ENCODE peak calls at places on chromosome 13, in seven cellular contexts. A is mammary epithelial cell; K is naive thymus-derived CD4-positive, alpha-beta T cell; Z is Karpas-422; V is foreskin keratinocyte; Y is brain microvascular endothelial cell; B is GM23248. J is an unnamed sample.

GRCh38 chr13:42396501-42396900 is 124.5 kb downstream of the AKAP11 start:
- DNase-seq in V (no peak), Y (no peak), A (peak), Z (no peak), B (no peak), K (no peak), J (no peak)

GRCh38 chr13:113776231-113777125 is 17.5 kb downstream of the TMEM255B start:
- DNase-seq in B (no peak), Z (no peak), V (no peak), A (no peak), K (no peak), Y (no peak), J (no peak)

GRCh38 chr13:44668707-44669106 is 92.6 kb upstream of the TSC22D1 start:
- DNase-seq in V (peak), Z (peak), A (no peak), K (no peak), B (peak), Y (no peak), J (no peak)

GRCh38 chr13:29581666-29582065 is 13.8 kb downstream of the SLC7A1 start:
- DNase-seq in A (no peak), K (no peak), Y (no peak), V (no peak), Z (no peak), B (peak), J (no peak)

GRCh38 chr13:20980899-20981298 is 78.4 kb upstream of the XPO4 start:
- DNase-seq in V (no peak), Y (no peak), B (no peak), Z (no peak), A (no peak), K (no peak), J (no peak)

GRCh38 chr13:71320452-71320851 is 546.6 kb downstream of the DACH1 start:
- DNase-seq in K (no peak), Z (peak), B (peak), Y (peak), A (peak), V (peak), J (no peak)

GRCh38 chr13:39047560-39047959 is 9.3 kb downstream of the NHLRC3 start:
- DNase-seq in Y (no peak), B (no peak), Z (no peak), A (peak), K (no peak), V (peak), J (no peak)

GRCh38 chr13:102839462-102839861 is 6.4 kb upstream of the ERCC5 start:
- DNase-seq in Z (no peak), V (no peak), Y (no peak), K (no peak), B (peak), A (no peak), J (no peak)

GRCh38 chr13:112032186-112032835 is 34.6 kb upstream of the SOX1 start:
- DNase-seq in K (no peak), Z (no peak), A (peak), B (peak), V (peak), Y (peak), J (peak)

GRCh38 chr13:52348081-52348480 is 57.9 kb downstream of the THSD1 start:
- DNase-seq in V (no peak), Z (no peak), Y (peak), K (no peak), A (peak), B (peak), J (no peak)

GRCh38 chr13:23959231-23959862 is 62.0 kb upstream of the C1QTNF9B start:
- DNase-seq in Y (no peak), Z (no peak), K (no peak), B (peak), V (peak), A (peak), J (no peak)

GRCh38 chr13:57665471-57665870 is 33.9 kb downstream of the PCDH17 start:
- DNase-seq in A (no peak), K (no peak), V (no peak), Y (no peak), Z (no peak), B (no peak), J (no peak)

GRCh38 chr13:79658333-79658975 is 177.5 kb downstream of the NDFIP2 start:
- DNase-seq in Z (no peak), V (no peak), Y (no peak), B (no peak), A (no peak), K (no peak), J (no peak)

GRCh38 chr13:76939215-76939614 is 9.1 kb upstream of the ACOD1 start:
- DNase-seq in Y (no peak), K (no peak), V (peak), A (peak), B (peak), Z (no peak), J (no peak)

GRCh38 chr13:80753951-80754350 is 413.0 kb upstream of the SPRY2 start:
- DNase-seq in Y (no peak), Z (no peak), A (no peak), B (no peak), K (no peak), V (no peak), J (no peak)

GRCh38 chr13:20566424-20566916 is 487 bp upstream of the IFT88 start:
- DNase-seq in Z (no peak), Y (peak), K (no peak), A (peak), B (peak), V (peak), J (peak)

GRCh38 chr13:39900106-39900750 is 244.8 kb downstream of the COG6 start:
- DNase-seq in V (no peak), A (no peak), Z (peak), K (no peak), Y (peak), B (no peak), J (no peak)

GRCh38 chr13:80239116-80239515 is 101.8 kb downstream of the SPRY2 start:
- DNase-seq in Y (no peak), K (no peak), V (no peak), B (no peak), Z (no peak), A (no peak), J (no peak)

GRCh38 chr13:29369060-29369743 is 226.3 kb downstream of the SLC7A1 start:
- DNase-seq in Z (peak), A (peak), K (no peak), V (peak), Y (peak), B (peak), J (no peak)

GRCh38 chr13:31793246-31793645 is 53.9 kb downstream of the RXFP2 start:
- DNase-seq in Y (no peak), A (peak), B (peak), Z (no peak), V (no peak), K (no peak), J (no peak)

GRCh38 chr13:23701646-23702045 is 131.4 kb downstream of the TNFRSF19 start:
- DNase-seq in Z (no peak), V (no peak), Y (peak), B (no peak), A (no peak), K (no peak), J (no peak)

GRCh38 chr13:83881917-83882625 is at the start of gene SLITRK1:
- DNase-seq in V (peak), K (no peak), A (peak), Z (no peak), B (peak), Y (peak), J (no peak)

GRCh38 chr13:87361216-87361615 is 310.0 kb upstream of the SLITRK5 start:
- DNase-seq in V (no peak), A (no peak), Z (no peak), B (no peak), K (no peak), Y (no peak), J (no peak)

GRCh38 chr13:87356314-87356713 is 314.9 kb upstream of the SLITRK5 start:
- DNase-seq in B (peak), K (no peak), A (no peak), Z (no peak), Y (no peak), V (no peak), J (no peak)

GRCh38 chr13:87355451-87355850 is 315.7 kb upstream of the SLITRK5 start:
- DNase-seq in A (no peak), Y (no peak), Z (no peak), B (peak), K (no peak), V (no peak), J (no peak)
- H3K27ac ChIP-seq in A (no peak), Y (no peak), Z (no peak), B (no peak), K (no peak), V (no peak), J (no peak)

DNA sequence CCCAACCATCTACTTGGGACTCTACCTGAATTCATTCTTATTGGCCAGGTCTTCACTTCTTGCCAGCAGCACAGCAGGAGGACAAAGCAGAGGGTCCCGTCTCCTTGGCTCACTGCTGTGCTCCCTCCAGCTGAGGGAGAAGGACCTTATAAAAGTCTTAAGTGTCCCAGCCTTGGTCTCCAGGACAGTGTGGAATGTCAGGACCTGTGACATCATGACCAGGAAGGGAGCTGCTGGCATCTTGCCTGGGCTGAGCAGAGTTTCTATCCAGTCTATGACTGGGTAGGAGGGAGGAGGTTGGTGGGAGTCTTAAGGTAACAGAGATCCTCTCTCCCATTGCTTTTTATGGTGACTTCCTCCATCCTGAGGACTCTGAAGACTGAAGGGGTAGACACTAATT is 56.6 kb upstream of the ANKRD10 start:
- DNase-seq in Z (no peak), V (no peak), A (no peak), K (no peak), Y (no peak), B (no peak), J (no peak)
- H3K27ac ChIP-seq in Z (no peak), V (no peak), A (no peak), K (no peak), Y (no peak), B (no peak), J (no peak)

GRCh38 chr13:33070713-33071112 is 54.5 kb downstream of the KL start:
- DNase-seq in K (no peak), A (peak), Z (no peak), V (peak), B (peak), Y (no peak), J (no peak)

GRCh38 chr13:33072282-33072681 is 56.1 kb downstream of the KL start:
- DNase-seq in Z (no peak), V (no peak), B (peak), A (no peak), K (no peak), Y (no peak), J (no peak)

GRCh38 chr13:33075996-33076395 is 59.8 kb downstream of the KL start:
- DNase-seq in V (no peak), Y (no peak), K (no peak), Z (no peak), A (no peak), B (no peak), J (no peak)

GRCh38 chr13:33073338-33073737 is 57.1 kb downstream of the KL start:
- DNase-seq in Y (no peak), B (no peak), V (no peak), Z (no peak), A (no peak), K (no peak), J (no peak)

DNA sequence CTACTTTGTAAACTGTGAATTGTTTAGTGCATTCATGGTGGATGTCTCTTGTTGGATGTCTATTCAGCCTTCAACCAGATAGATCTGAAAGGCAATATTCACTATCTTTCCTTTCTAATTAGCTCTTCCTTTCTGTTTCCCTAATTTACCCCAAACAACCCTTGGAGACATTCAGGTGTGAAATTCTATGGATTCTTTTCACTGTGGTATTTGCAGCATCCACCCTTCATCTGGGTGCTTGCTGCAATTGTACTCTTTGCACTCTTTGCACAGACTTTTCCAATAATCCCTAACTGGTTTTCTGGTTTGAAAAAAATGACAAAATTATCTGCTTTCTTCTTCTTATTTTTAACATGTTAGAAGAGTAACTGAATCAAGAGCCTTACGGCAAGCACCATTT is 56.5 kb downstream of the KL start:
- DNase-seq in B (no peak), K (no peak), Y (no peak), V (no peak), A (no peak), Z (no peak), J (no peak)
- H3K27ac ChIP-seq in B (no peak), K (no peak), Y (no peak), V (no peak), A (no peak), Z (no peak), J (no peak)

DNA sequence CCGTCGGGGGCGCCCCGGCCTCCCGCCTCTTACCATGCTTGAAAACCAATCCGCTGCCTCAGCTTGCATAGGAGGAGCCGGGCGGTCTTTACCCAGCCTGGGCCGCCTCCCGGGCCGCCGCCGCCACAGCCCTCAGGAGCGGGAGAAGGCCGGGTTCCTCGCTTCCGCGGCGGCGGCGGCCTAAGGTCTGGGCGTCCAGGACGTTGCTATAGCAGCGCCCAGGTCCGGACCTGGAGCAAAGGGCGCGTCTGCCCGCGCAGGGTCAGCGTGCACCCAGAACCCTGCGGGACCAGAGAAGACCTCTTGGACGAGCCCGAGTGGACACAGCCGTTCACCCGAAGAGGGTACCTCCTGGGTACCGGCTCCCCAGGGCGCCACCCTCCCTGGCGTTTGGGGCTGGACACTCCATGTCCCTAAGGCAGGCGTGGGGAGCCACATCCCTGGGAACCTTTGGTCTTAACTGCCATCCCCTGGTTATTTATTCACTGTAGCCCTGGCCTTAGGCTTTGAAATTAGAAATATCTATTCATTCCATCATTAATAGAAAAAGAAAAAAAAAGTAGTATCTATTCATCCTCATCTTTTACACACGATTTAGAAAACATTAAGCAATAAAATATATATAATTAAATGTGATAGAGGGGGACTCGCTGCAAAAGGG is 2.4 kb downstream of the DZIP1 start:
- DNase-seq in Y (peak), V (no peak), Z (no peak), K (no peak), A (peak), B (peak), J (no peak)
- H3K27ac ChIP-seq in Y (no peak), V (no peak), Z (no peak), K (no peak), A (no peak), B (no peak), J (no peak)

GRCh38 chr13:27040826-27041108 is 130.8 kb downstream of the USP12 start:
- DNase-seq in Z (no peak), A (no peak), B (no peak), K (no peak), Y (no peak), V (no peak), J (no peak)
- H3K27ac ChIP-seq in Z (no peak), A (no peak), B (no peak), K (no peak), Y (no peak), V (no peak), J (no peak)

DNA sequence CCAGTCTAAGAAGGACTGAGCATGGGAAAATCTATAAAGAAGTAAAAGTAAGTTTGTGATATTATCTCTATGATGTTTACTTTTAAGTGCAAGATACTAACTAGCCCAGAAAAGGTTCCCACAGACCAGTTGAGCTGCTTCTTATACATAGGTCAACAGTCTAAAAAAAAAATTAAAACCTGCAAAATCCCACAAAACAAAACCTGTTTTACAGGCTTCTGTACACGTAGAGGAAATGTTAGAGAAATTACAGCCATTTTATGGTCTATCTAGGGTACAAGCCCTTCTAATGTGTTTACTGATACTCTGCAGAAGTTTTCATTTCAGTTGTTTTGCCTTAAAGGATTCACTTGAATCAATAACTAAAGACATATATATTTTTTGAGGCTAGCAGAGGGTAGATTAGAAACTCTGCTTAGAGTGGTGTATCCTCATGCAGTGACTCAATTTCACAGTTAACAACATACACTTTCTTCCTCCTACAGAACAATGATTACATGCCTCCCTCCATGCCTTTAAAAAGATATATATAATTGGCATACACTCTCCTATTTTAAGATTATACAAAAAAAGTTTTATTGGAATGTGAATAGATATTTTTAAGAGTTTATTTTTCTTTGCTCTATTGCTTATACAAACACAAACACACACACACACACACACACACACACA is 43.9 kb downstream of the CAB39L start:
- DNase-seq in K (no peak), V (no peak), Y (no peak), A (no peak), Z (peak), B (no peak), J (peak)
- H3K27ac ChIP-seq in K (no peak), V (no peak), Y (no peak), A (no peak), Z (peak), B (no peak), J (no peak)

DNA sequence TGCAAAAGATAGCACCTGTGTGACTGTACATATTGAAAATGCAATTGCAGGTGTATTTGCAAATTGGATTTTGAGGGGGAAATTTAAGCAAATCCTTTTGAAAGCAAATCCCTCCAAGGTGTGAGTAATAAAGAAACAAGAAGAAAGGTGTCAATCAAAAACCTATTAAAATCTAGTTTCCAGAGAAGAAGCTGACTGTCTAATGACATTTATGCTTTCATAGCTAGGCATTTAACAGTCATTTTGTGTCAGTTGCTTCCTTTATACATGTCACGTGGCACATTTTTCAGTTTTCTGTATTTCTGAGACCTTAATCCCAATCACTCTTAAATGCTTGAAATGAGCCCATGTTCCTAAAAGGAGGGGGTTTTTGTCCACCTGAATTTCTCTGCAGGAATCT is 42.8 kb downstream of the KLF5 start:
- DNase-seq in Y (no peak), Z (no peak), A (no peak), B (no peak), K (no peak), V (no peak), J (no peak)
- H3K27ac ChIP-seq in Y (no peak), Z (no peak), A (no peak), B (no peak), K (no peak), V (no peak), J (no peak)

GRCh38 chr13:98265669-98266551 is 88.8 kb upstream of the RNF113B start:
- DNase-seq in B (peak), V (no peak), Y (no peak), K (no peak), Z (no peak), A (no peak), J (no peak)
- H3K27ac ChIP-seq in B (no peak), V (no peak), Y (no peak), K (no peak), Z (no peak), A (no peak), J (no peak)

GRCh38 chr13:25731511-25731910 is 320.3 kb downstream of the SHISA2 start:
- DNase-seq in V (no peak), Y (no peak), Z (no peak), K (no peak), A (no peak), B (no peak), J (no peak)
- H3K27ac ChIP-seq in V (no peak), Y (peak), Z (no peak), K (no peak), A (no peak), B (no peak), J (no peak)